ENCODE peak calls at places on chromosomes 5 and 9, in eight cellular contexts. One of them, this sample, is unnamed.

GRCh38 chr5:113219695-113220094 is 215.1 kb downstream of the TSSK1B start:
- DNase-seq in fibroblast of lung: no peak
- DNase-seq in Daoy: peak
- DNase-seq in hepatic stellate cell: no peak
- DNase-seq in T-helper 2 cell: no peak
- DNase-seq in central memory CD4-positive, alpha-beta T cell: no peak
- DNase-seq in epithelial cell of esophagus: no peak
- DNase-seq in stimulated activated CD4-positive, alpha-beta T cell treated with anti-CD3 and anti-CD28 coated beads, Interleukin-4, amount 100 ng/mL, for 48 hours: no peak
- DNase-seq in this sample: no peak

GRCh38 chr9:83379045-83379444 is 159.2 kb downstream of the FRMD3 start:
- DNase-seq in Daoy: no peak
- DNase-seq in central memory CD4-positive, alpha-beta T cell: no peak
- DNase-seq in hepatic stellate cell: no peak
- DNase-seq in stimulated activated CD4-positive, alpha-beta T cell treated with anti-CD3 and anti-CD28 coated beads, Interleukin-4, amount 100 ng/mL, for 48 hours: no peak
- DNase-seq in epithelial cell of esophagus: no peak
- DNase-seq in T-helper 2 cell: no peak
- DNase-seq in fibroblast of lung: no peak
- DNase-seq in this sample: peak

GRCh38 chr5:57450991-57451876 is 31.4 kb downstream of the ACTBL2 start:
- DNase-seq in T-helper 2 cell: no peak
- DNase-seq in fibroblast of lung: peak
- DNase-seq in hepatic stellate cell: peak
- DNase-seq in stimulated activated CD4-positive, alpha-beta T cell treated with anti-CD3 and anti-CD28 coated beads, Interleukin-4, amount 100 ng/mL, for 48 hours: no peak
- DNase-seq in epithelial cell of esophagus: peak
- DNase-seq in Daoy: peak
- DNase-seq in central memory CD4-positive, alpha-beta T cell: peak
- DNase-seq in this sample: peak

GRCh38 chr9:113483676-113484257 is 20.2 kb downstream of the RGS3 start:
- DNase-seq in T-helper 2 cell: no peak
- DNase-seq in fibroblast of lung: no peak
- DNase-seq in stimulated activated CD4-positive, alpha-beta T cell treated with anti-CD3 and anti-CD28 coated beads, Interleukin-4, amount 100 ng/mL, for 48 hours: no peak
- DNase-seq in hepatic stellate cell: no peak
- DNase-seq in Daoy: no peak
- DNase-seq in epithelial cell of esophagus: no peak
- DNase-seq in central memory CD4-positive, alpha-beta T cell: no peak
- DNase-seq in this sample: no peak

GRCh38 chr5:9439651-9440292 is 106.1 kb downstream of the SEMA5A start:
- DNase-seq in central memory CD4-positive, alpha-beta T cell: no peak
- DNase-seq in T-helper 2 cell: no peak
- DNase-seq in fibroblast of lung: no peak
- DNase-seq in epithelial cell of esophagus: peak
- DNase-seq in stimulated activated CD4-positive, alpha-beta T cell treated with anti-CD3 and anti-CD28 coated beads, Interleukin-4, amount 100 ng/mL, for 48 hours: no peak
- DNase-seq in hepatic stellate cell: no peak
- DNase-seq in Daoy: no peak
- DNase-seq in this sample: peak

GRCh38 chr5:92460505-92460904 is 1077.4 kb upstream of the ARRDC3 start:
- DNase-seq in hepatic stellate cell: no peak
- DNase-seq in Daoy: no peak
- DNase-seq in fibroblast of lung: no peak
- DNase-seq in central memory CD4-positive, alpha-beta T cell: no peak
- DNase-seq in T-helper 2 cell: no peak
- DNase-seq in epithelial cell of esophagus: no peak
- DNase-seq in stimulated activated CD4-positive, alpha-beta T cell treated with anti-CD3 and anti-CD28 coated beads, Interleukin-4, amount 100 ng/mL, for 48 hours: no peak
- DNase-seq in this sample: no peak

GRCh38 chr9:101498323-101498722 is 35.3 kb upstream of the RNF20 start:
- DNase-seq in Daoy: no peak
- DNase-seq in stimulated activated CD4-positive, alpha-beta T cell treated with anti-CD3 and anti-CD28 coated beads, Interleukin-4, amount 100 ng/mL, for 48 hours: no peak
- DNase-seq in fibroblast of lung: no peak
- DNase-seq in hepatic stellate cell: no peak
- DNase-seq in epithelial cell of esophagus: no peak
- DNase-seq in T-helper 2 cell: no peak
- DNase-seq in central memory CD4-positive, alpha-beta T cell: no peak
- DNase-seq in this sample: no peak

GRCh38 chr9:10875752-10876151 is 262.9 kb upstream of the PTPRD start:
- DNase-seq in fibroblast of lung: peak
- DNase-seq in stimulated activated CD4-positive, alpha-beta T cell treated with anti-CD3 and anti-CD28 coated beads, Interleukin-4, amount 100 ng/mL, for 48 hours: no peak
- DNase-seq in T-helper 2 cell: no peak
- DNase-seq in Daoy: peak
- DNase-seq in central memory CD4-positive, alpha-beta T cell: no peak
- DNase-seq in hepatic stellate cell: peak
- DNase-seq in epithelial cell of esophagus: peak
- DNase-seq in this sample: no peak

GRCh38 chr5:107378218-107378899 is 292.4 kb downstream of the EFNA5 start:
- DNase-seq in epithelial cell of esophagus: no peak
- DNase-seq in T-helper 2 cell: no peak
- DNase-seq in stimulated activated CD4-positive, alpha-beta T cell treated with anti-CD3 and anti-CD28 coated beads, Interleukin-4, amount 100 ng/mL, for 48 hours: no peak
- DNase-seq in central memory CD4-positive, alpha-beta T cell: no peak
- DNase-seq in Daoy: no peak
- DNase-seq in fibroblast of lung: peak
- DNase-seq in hepatic stellate cell: no peak
- DNase-seq in this sample: no peak

GRCh38 chr5:172548981-172549707 is 91.9 kb upstream of the NEURL1B start:
- DNase-seq in epithelial cell of esophagus: no peak
- DNase-seq in Daoy: no peak
- DNase-seq in stimulated activated CD4-positive, alpha-beta T cell treated with anti-CD3 and anti-CD28 coated beads, Interleukin-4, amount 100 ng/mL, for 48 hours: no peak
- DNase-seq in hepatic stellate cell: no peak
- DNase-seq in fibroblast of lung: no peak
- DNase-seq in central memory CD4-positive, alpha-beta T cell: no peak
- DNase-seq in T-helper 2 cell: no peak
- DNase-seq in this sample: no peak

GRCh38 chr5:147017191-147017590 is 138.6 kb upstream of the PPP2R2B start:
- DNase-seq in central memory CD4-positive, alpha-beta T cell: no peak
- DNase-seq in stimulated activated CD4-positive, alpha-beta T cell treated with anti-CD3 and anti-CD28 coated beads, Interleukin-4, amount 100 ng/mL, for 48 hours: no peak
- DNase-seq in hepatic stellate cell: no peak
- DNase-seq in epithelial cell of esophagus: no peak
- DNase-seq in T-helper 2 cell: no peak
- DNase-seq in Daoy: no peak
- DNase-seq in fibroblast of lung: no peak
- DNase-seq in this sample: no peak

GRCh38 chr5:56269216-56269927 is 36.2 kb upstream of the ANKRD55 start:
- DNase-seq in hepatic stellate cell: peak
- DNase-seq in T-helper 2 cell: no peak
- DNase-seq in stimulated activated CD4-positive, alpha-beta T cell treated with anti-CD3 and anti-CD28 coated beads, Interleukin-4, amount 100 ng/mL, for 48 hours: no peak
- DNase-seq in central memory CD4-positive, alpha-beta T cell: peak
- DNase-seq in fibroblast of lung: peak
- DNase-seq in Daoy: peak
- DNase-seq in epithelial cell of esophagus: peak
- DNase-seq in this sample: no peak

GRCh38 chr9:113421726-113422125 is 11.2 kb downstream of the C9orf43 start:
- DNase-seq in T-helper 2 cell: no peak
- DNase-seq in hepatic stellate cell: no peak
- DNase-seq in central memory CD4-positive, alpha-beta T cell: no peak
- DNase-seq in Daoy: no peak
- DNase-seq in stimulated activated CD4-positive, alpha-beta T cell treated with anti-CD3 and anti-CD28 coated beads, Interleukin-4, amount 100 ng/mL, for 48 hours: no peak
- DNase-seq in epithelial cell of esophagus: no peak
- DNase-seq in fibroblast of lung: no peak
- DNase-seq in this sample: no peak

GRCh38 chr9:124934290-124934689 is 6.6 kb downstream of the GOLGA1 start:
- DNase-seq in T-helper 2 cell: no peak
- DNase-seq in fibroblast of lung: peak
- DNase-seq in epithelial cell of esophagus: no peak
- DNase-seq in central memory CD4-positive, alpha-beta T cell: no peak
- DNase-seq in Daoy: no peak
- DNase-seq in hepatic stellate cell: peak
- DNase-seq in stimulated activated CD4-positive, alpha-beta T cell treated with anti-CD3 and anti-CD28 coated beads, Interleukin-4, amount 100 ng/mL, for 48 hours: no peak
- DNase-seq in this sample: no peak

GRCh38 chr9:13427587-13427986 is 148.1 kb upstream of the MPDZ start:
- DNase-seq in T-helper 2 cell: no peak
- DNase-seq in epithelial cell of esophagus: peak
- DNase-seq in fibroblast of lung: peak
- DNase-seq in central memory CD4-positive, alpha-beta T cell: no peak
- DNase-seq in hepatic stellate cell: peak
- DNase-seq in stimulated activated CD4-positive, alpha-beta T cell treated with anti-CD3 and anti-CD28 coated beads, Interleukin-4, amount 100 ng/mL, for 48 hours: no peak
- DNase-seq in Daoy: peak
- DNase-seq in this sample: no peak

This sample was measured in esophagus muscularis mucosa.